ENCODE peak calls at places on chromosomes 6 and 20, in eight cellular contexts. E is left lung, F is fibroblast of mammary gland, D is tibial artery, U is Peyer's patch, Z is A549, X is fibroblast of lung, O is lower leg skin. W is an unnamed sample.

GRCh38 chr6:139655783-139656705 is 281.6 kb upstream of the CITED2 start:
- DNase-seq in U (peak), O (no peak), E (no peak), Z (peak), D (no peak), F (no peak), X (no peak), W (no peak)

GRCh38 chr20:52340036-52340634 is 148.6 kb upstream of the ZFP64 start:
- DNase-seq in F (peak), E (no peak), U (no peak), O (no peak), D (no peak), X (no peak), Z (peak), W (peak)

GRCh38 chr6:79713701-79714322 is 82.7 kb downstream of the SH3BGRL2 start:
- DNase-seq in E (no peak), Z (peak), U (peak), D (no peak), O (no peak), F (peak), X (peak), W (peak)

GRCh38 chr6:137699036-137699683 is 167.9 kb upstream of the TNFAIP3 start:
- DNase-seq in U (no peak), O (no peak), X (no peak), E (no peak), F (peak), D (peak), Z (no peak), W (no peak)

GRCh38 chr20:15942130-15942529 is 631.1 kb downstream of the KIF16B start:
- DNase-seq in F (peak), D (no peak), E (no peak), O (no peak), U (no peak), Z (no peak), X (peak), W (no peak)

GRCh38 chr6:118875672-118876071 is 18.3 kb upstream of the ASF1A start:
- DNase-seq in X (no peak), D (no peak), U (no peak), Z (no peak), F (no peak), O (no peak), E (no peak), W (no peak)

GRCh38 chr20:4283011-4283410 is 267.7 kb upstream of the RNF24 start:
- DNase-seq in F (peak), U (no peak), O (no peak), X (no peak), D (no peak), E (no peak), Z (no peak), W (no peak)

GRCh38 chr6:129192458-129192989 is 309.6 kb downstream of the LAMA2 start:
- DNase-seq in E (peak), O (no peak), U (no peak), X (no peak), F (no peak), Z (no peak), D (no peak), W (no peak)

GRCh38 chr6:152948150-152948768 is 34.6 kb downstream of the FBXO5 start:
- DNase-seq in D (no peak), E (no peak), X (peak), Z (peak), O (no peak), F (peak), U (no peak), W (peak)

GRCh38 chr6:74587386-74587785 is 618.5 kb downstream of the COL12A1 start:
- DNase-seq in D (no peak), Z (no peak), U (no peak), X (no peak), E (peak), F (no peak), O (peak), W (no peak)

GRCh38 chr6:116971959-116972358 is 94.9 kb downstream of the RFX6 start:
- DNase-seq in O (no peak), E (no peak), X (peak), D (no peak), U (no peak), F (peak), Z (peak), W (peak)

GRCh38 chr6:41546866-41547798 is 951 bp downstream of the FOXP4 start:
- DNase-seq in E (peak), U (peak), O (no peak), D (peak), X (peak), F (peak), Z (peak), W (peak)

GRCh38 chr6:143963158-143963919 is 44.7 kb downstream of the PLAGL1 start:
- DNase-seq in X (no peak), U (no peak), F (no peak), Z (no peak), E (no peak), O (no peak), D (no peak), W (no peak)

GRCh38 chr6:148997863-148998262 is 251.0 kb downstream of the UST start:
- DNase-seq in D (no peak), F (peak), X (peak), U (no peak), Z (no peak), E (no peak), O (no peak), W (peak)

GRCh38 chr20:47557791-47558190 is 56.1 kb downstream of the NCOA3 start:
- DNase-seq in F (no peak), Z (no peak), O (peak), E (no peak), D (no peak), U (no peak), X (no peak), W (no peak)

GRCh38 chr20:53990768-53991472 is 79.5 kb downstream of the BCAS1 start:
- DNase-seq in D (no peak), E (no peak), U (no peak), O (no peak), F (no peak), Z (no peak), X (no peak), W (peak)

GRCh38 chr20:3080939-3081388 is 3.6 kb downstream of the AVP start:
- DNase-seq in X (peak), D (peak), E (peak), Z (peak), U (no peak), F (peak), O (no peak), W (peak)

GRCh38 chr6:148559848-148560433 is 186.9 kb upstream of the UST start:
- DNase-seq in U (peak), X (peak), F (peak), E (peak), Z (peak), D (peak), O (peak), W (peak)

GRCh38 chr6:52691718-52692117 is 20.8 kb downstream of the TMEM14A start:
- DNase-seq in F (peak), O (no peak), D (no peak), Z (no peak), E (no peak), X (peak), U (no peak), W (peak)

GRCh38 chr6:158357570-158358216 is 45.4 kb downstream of the TULP4 start:
- DNase-seq in O (no peak), Z (no peak), F (no peak), X (no peak), E (no peak), U (no peak), D (no peak), W (no peak)

GRCh38 chr6:35552285-35552917 is 39.7 kb upstream of the TULP1 start:
- DNase-seq in D (no peak), F (peak), X (no peak), Z (peak), U (peak), O (no peak), E (no peak), W (peak)

GRCh38 chr6:130655586-130655985 is 171.6 kb upstream of the SMLR1 start:
- DNase-seq in U (no peak), X (peak), E (no peak), D (no peak), F (no peak), O (no peak), Z (no peak), W (no peak)

GRCh38 chr20:61434361-61434781 is 182.3 kb downstream of the CDH4 start:
- DNase-seq in O (no peak), Z (no peak), F (peak), U (peak), D (no peak), X (peak), E (no peak), W (no peak)

GRCh38 chr20:57619053-57619831 is 984 bp downstream of the ZBP1 start:
- DNase-seq in F (no peak), U (peak), D (no peak), Z (no peak), X (no peak), E (peak), O (peak), W (no peak)

GRCh38 chr20:6045566-6045965 is 8.3 kb downstream of the LRRN4 start:
- DNase-seq in Z (no peak), U (no peak), O (peak), D (no peak), X (peak), F (peak), E (no peak), W (no peak)

GRCh38 chr20:51526105-51526470 is 16.4 kb downstream of the NFATC2 start:
- DNase-seq in U (no peak), X (no peak), Z (no peak), F (no peak), E (no peak), O (no peak), D (no peak), W (no peak)

GRCh38 chr6:149045404-149045803 is 272.1 kb upstream of the TAB2 start:
- DNase-seq in Z (no peak), D (no peak), F (no peak), O (no peak), E (no peak), X (no peak), U (no peak), W (no peak)

GRCh38 chr6:45422541-45423110 is 44.9 kb upstream of the SUPT3H start:
- DNase-seq in F (no peak), O (peak), E (peak), D (no peak), X (peak), Z (peak), U (peak), W (peak)

GRCh38 chr6:128519132-128519930 is 1.1 kb downstream of the PTPRK start:
- DNase-seq in D (peak), U (peak), E (peak), Z (peak), F (peak), O (peak), X (peak), W (peak)

GRCh38 chr6:130778946-130779657 is 48.1 kb upstream of the SMLR1 start:
- DNase-seq in X (peak), E (no peak), Z (no peak), U (no peak), D (no peak), F (peak), O (no peak), W (peak)

GRCh38 chr6:92459606-92460005 is 959.8 kb downstream of the EPHA7 start:
- DNase-seq in X (no peak), E (no peak), Z (no peak), D (no peak), U (no peak), O (no peak), F (no peak), W (no peak)

GRCh38 chr6:17281497-17282481 is 628 bp downstream of the RBM24 start:
- DNase-seq in E (no peak), U (no peak), D (no peak), Z (no peak), X (peak), O (no peak), F (no peak), W (peak)

GRCh38 chr6:151679941-151680340 is 127.5 kb upstream of the ESR1 start:
- DNase-seq in X (no peak), U (no peak), E (no peak), Z (no peak), D (no peak), O (no peak), F (no peak), W (no peak)

GRCh38 chr6:151682922-151683321 is 124.6 kb upstream of the ESR1 start:
- DNase-seq in O (no peak), F (no peak), U (no peak), Z (no peak), X (no peak), D (no peak), E (no peak), W (no peak)

GRCh38 chr6:151682251-151682650 is 125.2 kb upstream of the ESR1 start:
- DNase-seq in U (no peak), O (no peak), F (no peak), Z (no peak), D (no peak), E (no peak), X (no peak), W (no peak)

GRCh38 chr6:151680846-151681425 is 126.5 kb upstream of the ESR1 start:
- DNase-seq in D (no peak), Z (no peak), U (no peak), E (peak), X (no peak), F (no peak), O (no peak), W (no peak)

GRCh38 chr6:151681426-151682059 is 125.9 kb upstream of the ESR1 start:
- DNase-seq in D (no peak), F (peak), O (no peak), Z (no peak), U (no peak), X (no peak), E (no peak), W (peak)
- H3K4me3 ChIP-seq in D (peak), F (peak), O (no peak), Z (no peak), U (peak), X (peak), E (no peak), W (no peak)

GRCh38 chr20:25179439-25180089 is 15.9 kb upstream of the ENTPD6 start:
- DNase-seq in E (no peak), D (no peak), U (no peak), O (no peak), Z (no peak), X (no peak), F (no peak), W (no peak)

GRCh38 chr20:25176184-25176583 is 19.3 kb upstream of the ENTPD6 start:
- DNase-seq in E (no peak), X (no peak), Z (no peak), U (no peak), F (no peak), O (no peak), D (no peak), W (no peak)

GRCh38 chr20:25177890-25178321 is 17.6 kb upstream of the ENTPD6 start:
- DNase-seq in Z (no peak), D (no peak), F (no peak), E (no peak), O (no peak), U (no peak), X (peak), W (peak)

GRCh38 chr20:25173886-25174308 is 21.6 kb upstream of the ENTPD6 start:
- DNase-seq in Z (no peak), D (no peak), X (no peak), F (no peak), E (no peak), O (no peak), U (no peak), W (no peak)

DNA sequence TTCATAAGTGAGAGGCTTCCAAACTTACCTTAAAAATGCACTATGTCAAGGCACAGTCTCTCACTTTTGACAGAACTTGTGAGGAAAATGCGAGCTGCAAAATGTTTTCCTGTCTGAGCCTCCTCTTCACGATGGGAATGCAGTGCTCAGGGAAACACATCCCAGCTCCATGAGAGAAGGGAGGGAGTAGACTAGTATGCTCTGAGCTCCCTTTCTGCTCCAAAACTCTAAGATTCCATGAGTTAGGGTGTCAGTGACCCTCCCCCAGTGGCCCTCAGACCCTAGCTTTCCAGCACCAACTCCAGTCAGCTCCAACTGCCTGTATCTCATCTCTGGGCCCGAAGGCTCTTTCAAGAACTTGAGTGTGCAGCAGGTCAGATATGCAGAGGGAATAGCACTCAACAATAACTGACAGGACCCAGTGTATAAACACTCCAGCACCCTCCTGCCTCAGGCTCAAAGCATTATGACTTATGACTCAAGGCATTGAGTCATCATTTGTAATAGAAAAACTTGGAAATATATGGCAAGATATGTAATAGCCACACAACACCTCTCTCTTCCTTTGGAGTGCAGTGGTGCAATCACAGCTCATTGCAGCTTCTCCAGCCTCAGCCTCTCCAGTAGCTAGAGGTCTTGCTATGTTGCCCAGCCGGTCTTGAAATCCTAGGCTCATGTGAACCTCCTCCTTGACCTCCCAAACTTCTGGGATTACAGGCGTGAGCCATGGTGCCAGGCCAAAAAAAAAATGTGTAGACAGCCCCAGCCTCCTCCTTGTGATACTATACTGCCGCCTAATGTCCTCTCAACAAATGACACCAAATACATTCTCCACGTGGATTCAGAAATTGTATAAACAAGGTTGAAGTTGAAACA is 16.7 kb upstream of the ENTPD6 start:
- DNase-seq in O (no peak), D (peak), U (no peak), F (peak), E (no peak), X (peak), Z (peak), W (peak)
- TF ChIP-seq CTCF in O (no peak), D (peak), U (peak), F (peak), E (peak), X (peak), Z (peak), W (peak)

GRCh38 chr20:32779500-32780215 is 17.5 kb downstream of the DNMT3B start:
- DNase-seq in X (no peak), F (no peak), Z (no peak), D (no peak), E (no peak), O (no peak), U (no peak), W (no peak)
- H3K4me3 ChIP-seq in X (no peak), F (no peak), Z (no peak), D (no peak), E (no peak), O (no peak), U (no peak), W (no peak)

GRCh38 chr6:133512410-133513016 is 271.4 kb downstream of the EYA4 start:
- DNase-seq in D (peak), Z (peak), U (peak), X (peak), F (peak), E (no peak), O (no peak), W (peak)
- TF ChIP-seq CTCF in D (peak), Z (peak), U (no peak), X (peak), F (peak), E (peak), O (no peak), W (peak)

DNA sequence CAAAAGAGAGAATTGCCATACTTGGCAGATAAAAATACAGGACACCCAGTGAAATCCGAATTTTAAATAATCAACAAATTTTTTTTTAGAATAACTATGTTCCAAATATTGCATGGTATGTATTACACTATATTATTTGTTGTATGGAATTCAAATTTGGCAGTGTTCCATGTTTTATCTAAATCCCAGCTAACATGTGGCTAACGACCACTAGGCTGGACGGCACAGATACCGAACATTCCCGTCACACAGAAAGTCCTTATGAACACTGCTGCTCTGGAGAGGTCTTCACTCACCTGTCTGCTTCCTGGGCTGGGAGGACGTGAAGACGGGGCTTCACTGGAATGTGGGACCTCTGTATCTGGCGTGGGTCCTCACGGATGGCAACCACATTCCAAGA is 32.8 kb downstream of the SNX5 start:
- DNase-seq in F (no peak), Z (no peak), U (no peak), E (no peak), O (no peak), D (no peak), X (no peak), W (peak)
- H3K4me3 ChIP-seq in F (no peak), Z (no peak), U (no peak), E (no peak), O (no peak), D (no peak), X (no peak), W (no peak)

GRCh38 chr6:20292905-20293304 is 80.6 kb upstream of the MBOAT1 start:
- DNase-seq in U (no peak), E (no peak), F (no peak), Z (no peak), D (no peak), O (no peak), X (no peak), W (no peak)

GRCh38 chr6:20286968-20287565 is 74.8 kb upstream of the MBOAT1 start:
- DNase-seq in E (no peak), U (no peak), O (no peak), D (no peak), F (peak), X (peak), Z (no peak), W (no peak)

DNA sequence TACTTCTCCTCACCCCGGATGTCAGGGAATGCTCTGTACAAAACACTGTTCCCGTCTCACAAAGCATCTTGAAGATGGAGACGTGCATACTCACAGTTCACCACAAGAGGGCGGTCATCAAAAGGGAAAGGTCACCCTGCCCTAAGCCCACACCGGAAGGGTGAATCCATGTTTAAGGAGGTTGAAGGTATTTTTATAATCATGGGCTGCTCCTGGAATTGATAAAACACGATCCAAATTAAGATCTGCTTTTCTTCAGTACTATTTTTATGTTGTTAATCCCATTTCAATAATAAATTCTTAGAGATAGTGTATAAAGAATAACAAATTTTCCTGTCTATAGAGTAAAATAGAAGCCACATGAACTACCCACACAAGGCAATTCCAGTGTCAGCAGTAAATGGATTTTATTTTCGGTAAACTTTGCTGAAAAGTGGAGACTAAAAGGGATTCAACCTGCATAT is 79.5 kb upstream of the MBOAT1 start:
- DNase-seq in U (peak), O (peak), F (peak), Z (peak), X (peak), E (no peak), D (peak), W (peak)
- TF ChIP-seq CTCF in U (peak), O (no peak), F (peak), Z (peak), X (peak), E (peak), D (peak), W (peak)

GRCh38 chr6:30063315-30063714 is 2.2 kb downstream of the POLR1H start:
- DNase-seq in D (no peak), Z (no peak), U (no peak), O (no peak), E (no peak), X (no peak), F (no peak), W (no peak)
- H3K4me3 ChIP-seq in D (no peak), Z (no peak), U (no peak), O (no peak), E (no peak), X (no peak), F (no peak), W (no peak)